ENCODE peak calls at places on chromosome 20, in eight cellular contexts. W, A, U, R, V, E, Z and P are unnamed samples.

GRCh38 chr20:15111654-15112053 is 774.2 kb upstream of the FLRT3 start:
- DNase-seq in W (no peak), A (no peak), U (no peak), R (no peak), V (no peak), E (no peak), Z (no peak), P (no peak)

GRCh38 chr20:11091496-11091895 is 417.7 kb upstream of the JAG1 start:
- DNase-seq in W (no peak), A (no peak), U (no peak), R (no peak), V (no peak), E (no peak), Z (no peak), P (no peak)

GRCh38 chr20:61765081-61765870 is 300.4 kb downstream of the TAF4 start:
- DNase-seq in W (no peak), A (no peak), U (peak; percentile 29), R (no peak), V (no peak), E (no peak), Z (no peak), P (no peak)

GRCh38 chr20:50471231-50471630 is 39.0 kb upstream of the PTPN1 start:
- DNase-seq in W (no peak), A (no peak), U (no peak), R (no peak), V (no peak), E (no peak), Z (no peak), P (no peak)

GRCh38 chr20:61744691-61745396 is 320.8 kb downstream of the TAF4 start:
- DNase-seq in W (no peak), A (no peak), U (no peak), R (peak; percentile 16), V (peak; percentile 73), E (no peak), Z (no peak), P (no peak)

GRCh38 chr20:39623584-39624234 is 661.6 kb downstream of the DHX35 start:
- DNase-seq in W (no peak), A (no peak), U (no peak), R (no peak), V (no peak), E (peak; percentile 32), Z (peak; percentile 9), P (peak; percentile 80)

GRCh38 chr20:35007891-35008290 is 52.2 kb downstream of the MYH7B start:
- DNase-seq in W (peak; percentile 13), A (no peak), U (peak; percentile 38), R (no peak), V (no peak), E (no peak), Z (no peak), P (no peak)

GRCh38 chr20:18001131-18001921 is 32.5 kb downstream of the MGME1 start:
- DNase-seq in W (peak; percentile 71), A (peak; percentile 28), U (peak; percentile 84), R (no peak), V (peak; percentile 69), E (peak; percentile 88), Z (no peak), P (peak; percentile 66)

GRCh38 chr20:16216227-16217210 is 356.7 kb downstream of the KIF16B start:
- DNase-seq in W (no peak), A (no peak), U (no peak), R (no peak), V (no peak), E (no peak), Z (no peak), P (no peak)

GRCh38 chr20:51116765-51117686 is 94.1 kb upstream of the KCNG1 start:
- DNase-seq in W (peak; percentile 29), A (no peak), U (no peak), R (peak; percentile 8), V (peak; percentile 60), E (no peak), Z (no peak), P (peak; percentile 26)

GRCh38 chr20:51492167-51493092 is 50.1 kb downstream of the NFATC2 start:
- DNase-seq in W (peak; percentile 76), A (peak; percentile 82), U (peak; percentile 71), R (no peak), V (no peak), E (peak; percentile 92), Z (no peak), P (no peak)

GRCh38 chr20:22559711-22560305 is 24.6 kb downstream of the FOXA2 start:
- DNase-seq in W (no peak), A (no peak), U (no peak), R (no peak), V (no peak), E (no peak), Z (no peak), P (no peak)

GRCh38 chr20:22402990-22403859 is 181.1 kb downstream of the FOXA2 start:
- DNase-seq in W (no peak), A (no peak), U (no peak), R (no peak), V (no peak), E (no peak), Z (no peak), P (no peak)

GRCh38 chr20:61500791-61501321 is 248.8 kb downstream of the CDH4 start:
- DNase-seq in W (no peak), A (no peak), U (no peak), R (no peak), V (peak; percentile 54), E (no peak), Z (peak; percentile 39), P (no peak)

GRCh38 chr20:36384022-36384619 is 78.0 kb downstream of the DLGAP4 start:
- DNase-seq in W (peak; percentile 56), A (no peak), U (no peak), R (no peak), V (peak; percentile 24), E (peak; percentile 36), Z (peak; percentile 87), P (peak; percentile 31)

GRCh38 chr20:62710886-62711702 is 2.5 kb downstream of the NTSR1 start:
- DNase-seq in W (no peak), A (peak; percentile 11), U (no peak), R (no peak), V (peak; percentile 22), E (no peak), Z (no peak), P (no peak)

DNA sequence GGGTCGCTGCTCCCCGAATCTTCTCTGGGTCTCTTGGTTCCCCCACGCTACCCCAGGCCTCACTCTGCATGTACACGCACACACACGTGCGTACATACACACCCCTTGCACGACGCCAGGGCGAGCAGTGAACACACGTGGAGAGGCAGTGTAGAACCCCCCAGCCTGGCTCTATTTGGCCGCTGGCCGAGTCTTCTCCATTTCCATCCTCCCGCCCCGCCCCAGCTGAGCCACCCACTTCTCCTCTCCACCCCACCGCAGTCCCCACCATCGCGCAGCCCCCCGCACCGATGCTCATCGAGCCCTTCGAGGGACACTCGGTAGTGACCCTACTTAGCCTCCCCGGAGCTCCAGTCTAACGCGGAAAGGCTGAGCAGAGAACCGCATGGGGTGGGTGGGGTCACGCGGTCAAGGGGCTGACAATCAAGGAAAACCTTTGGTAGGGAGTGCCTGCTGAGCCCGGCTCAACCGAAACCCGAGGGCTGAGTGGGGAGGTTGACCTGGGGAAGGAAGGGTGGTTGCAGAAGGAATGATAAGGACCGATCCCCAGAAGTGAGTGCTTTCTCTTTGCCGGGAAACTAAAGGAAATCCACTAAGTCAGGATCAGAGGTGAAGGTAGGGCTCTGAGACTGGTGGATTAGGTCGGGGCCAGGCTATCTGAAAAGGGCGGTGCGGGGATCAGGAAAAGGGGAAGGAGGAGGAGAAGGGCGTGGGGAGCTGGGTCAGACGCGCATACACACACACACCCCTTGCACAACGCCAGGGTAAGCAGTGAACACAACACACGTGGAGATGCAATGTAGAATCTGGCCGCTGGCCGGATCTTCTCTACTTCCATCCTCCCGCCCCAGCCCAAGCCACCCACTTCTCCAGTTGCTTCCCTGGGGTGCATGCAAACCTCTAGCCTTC is 49.8 kb downstream of the CPXM1 start:
- DNase-seq in W (peak; percentile 51), A (no peak), U (peak; percentile 79), R (no peak), V (peak; percentile 17), E (peak; percentile 43), Z (no peak), P (no peak)
- H3K4me3 ChIP-seq in W (no peak overlapping the region), A (no peak overlapping the region), U (peak overlapping the region; percentile 56), R (no peak overlapping the region), V (no peak overlapping the region), E (no peak overlapping the region), Z (peak overlapping the region; percentile 31), P (no peak overlapping the region)

GRCh38 chr20:19975436-19975799 is 41.7 kb upstream of the NAA20 start:
- DNase-seq in W (peak; percentile 77), A (no peak), U (no peak), R (no peak), V (peak; percentile 54), E (peak; percentile 38), Z (no peak), P (peak; percentile 42)

GRCh38 chr20:19976595-19977372 is 40.4 kb upstream of the NAA20 start:
- DNase-seq in W (peak; percentile 57), A (peak; percentile 57), U (no peak), R (no peak), V (peak; percentile 83), E (peak; percentile 32), Z (peak; percentile 61), P (peak; percentile 83)

GRCh38 chr20:19974621-19975435 is 42.3 kb upstream of the NAA20 start:
- DNase-seq in W (peak; percentile 80), A (peak; percentile 85), U (peak; percentile 92), R (peak; percentile 93), V (peak; percentile 97), E (peak; percentile 92), Z (no peak), P (peak; percentile 82)

GRCh38 chr20:19977373-19977770 is 39.8 kb upstream of the NAA20 start:
- DNase-seq in W (no peak), A (no peak), U (no peak), R (no peak), V (no peak), E (no peak), Z (no peak), P (peak; percentile 49)

GRCh38 chr20:19975901-19976300 is 41.3 kb upstream of the NAA20 start:
- DNase-seq in W (peak; percentile 49), A (no peak), U (no peak), R (no peak), V (no peak), E (peak; percentile 36), Z (no peak), P (peak; percentile 21)
- H3K4me3 ChIP-seq in W (peak overlapping the region; percentile 75), A (peak overlapping the region; percentile 49), U (peak overlapping the region; percentile 65), R (peak overlapping the region; percentile 99), V (peak overlapping the region; percentile 71), E (peak overlapping the region; percentile 41), Z (no peak overlapping the region), P (peak overlapping the region; percentile 72)

DNA sequence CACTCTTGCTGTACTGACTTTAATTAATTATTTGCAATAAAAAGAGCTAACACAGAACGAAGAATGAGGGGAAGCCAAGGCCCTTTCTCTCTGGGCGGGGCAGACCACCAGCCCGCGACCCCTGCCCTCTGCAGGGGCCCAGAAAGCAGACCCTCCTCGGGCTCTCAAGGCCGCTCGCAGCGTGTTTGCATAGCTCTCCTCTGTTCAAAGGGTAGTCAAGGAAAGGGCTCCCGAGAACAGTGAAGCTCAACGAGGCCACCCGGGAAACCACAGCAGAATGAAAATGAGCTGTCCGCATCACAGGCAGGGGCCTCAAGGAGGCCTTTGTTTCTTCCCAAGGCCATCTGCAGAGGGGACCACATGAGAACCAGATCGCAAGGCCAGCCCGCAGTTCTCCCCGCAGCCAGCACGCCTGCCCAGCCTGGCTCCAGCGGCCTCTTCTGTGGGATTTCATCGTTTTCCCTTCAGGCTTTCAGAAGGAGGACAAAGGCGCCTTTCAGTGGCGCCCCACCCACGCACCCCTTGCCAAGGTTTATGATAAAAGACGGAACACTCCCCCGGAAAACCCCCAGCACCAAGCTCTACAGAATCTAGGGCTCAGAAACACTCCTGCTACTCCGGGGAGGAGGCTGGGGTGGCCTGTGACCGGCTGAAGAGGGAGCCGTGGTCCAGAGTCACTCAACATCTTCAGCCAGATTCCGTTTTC is 25.3 kb downstream of the ACSS1 start:
- DNase-seq in W (peak; percentile 95), A (peak; percentile 65), U (no peak), R (no peak), V (no peak), E (no peak), Z (peak; percentile 23), P (no peak)
- H3K4me3 ChIP-seq in W (peak overlapping the region; percentile 23), A (no peak overlapping the region), U (no peak overlapping the region), R (no peak overlapping the region), V (no peak overlapping the region), E (no peak overlapping the region), Z (no peak overlapping the region), P (no peak overlapping the region)

GRCh38 chr20:53660078-53660909 is 66.7 kb upstream of the ZNF217 start:
- DNase-seq in W (peak; percentile 27), A (peak; percentile 22), U (no peak), R (no peak), V (peak; percentile 17), E (peak; percentile 20), Z (no peak), P (peak; percentile 49)
- H3K4me3 ChIP-seq in W (peak overlapping the region; percentile 62), A (no peak overlapping the region), U (peak overlapping the region; percentile 47), R (peak overlapping the region; percentile 43), V (peak overlapping the region; percentile 23), E (peak overlapping the region; percentile 54), Z (peak overlapping the region; percentile 56), P (peak overlapping the region; percentile 34)